ENCODE peak calls at places on chromosomes 12 and 14, in five cellular contexts. One of them, this sample, is unnamed.

GRCh38 chr12:58171914-58172313 is 230.5 kb downstream of the ATP23 start:
- DNase-seq in mesenchymal stem cell: no peak
- DNase-seq in MM.1S: no peak
- DNase-seq in endodermal cell: no peak
- DNase-seq in Peyer's patch: no peak
- DNase-seq in this sample: no peak

GRCh38 chr14:93655078-93655750 is 133.1 kb downstream of the PRIMA1 start:
- DNase-seq in Peyer's patch: no peak
- DNase-seq in MM.1S: peak; percentile 34
- DNase-seq in endodermal cell: peak; percentile 67
- DNase-seq in mesenchymal stem cell: peak; percentile 1
- DNase-seq in this sample: peak; percentile 37

GRCh38 chr12:98224584-98225221 is 290.7 kb upstream of the TMPO start:
- DNase-seq in Peyer's patch: no peak
- DNase-seq in endodermal cell: no peak
- DNase-seq in MM.1S: peak; percentile 84
- DNase-seq in mesenchymal stem cell: no peak
- DNase-seq in this sample: no peak

GRCh38 chr14:64966976-64967375 is 5.2 kb downstream of the RAB15 start:
- DNase-seq in Peyer's patch: no peak
- DNase-seq in MM.1S: no peak
- DNase-seq in mesenchymal stem cell: no peak
- DNase-seq in endodermal cell: no peak
- DNase-seq in this sample: no peak

GRCh38 chr14:36105401-36105800 is 71.1 kb downstream of the PTCSC3 start:
- DNase-seq in Peyer's patch: no peak
- DNase-seq in endodermal cell: peak; percentile 76
- DNase-seq in MM.1S: no peak
- DNase-seq in mesenchymal stem cell: peak; percentile 9
- DNase-seq in this sample: no peak

GRCh38 chr12:117141097-117141898 is 42.1 kb upstream of the TESC start:
- DNase-seq in mesenchymal stem cell: no peak
- DNase-seq in endodermal cell: no peak
- DNase-seq in Peyer's patch: no peak
- DNase-seq in MM.1S: no peak
- DNase-seq in this sample: no peak

GRCh38 chr12:123113038-123113437 is 37.9 kb downstream of the PITPNM2 start:
- DNase-seq in mesenchymal stem cell: no peak
- DNase-seq in endodermal cell: peak; percentile 47
- DNase-seq in Peyer's patch: no peak
- DNase-seq in MM.1S: no peak
- DNase-seq in this sample: no peak

GRCh38 chr12:4273651-4274395 is at the start of gene CCND2:
- DNase-seq in endodermal cell: peak; percentile 95
- DNase-seq in MM.1S: peak; percentile 91
- DNase-seq in Peyer's patch: peak; percentile 88
- DNase-seq in mesenchymal stem cell: peak; percentile 91
- DNase-seq in this sample: no peak

GRCh38 chr14:67853207-67853606 is 33.6 kb downstream of the RAD51B start:
- DNase-seq in Peyer's patch: no peak
- DNase-seq in MM.1S: no peak
- DNase-seq in mesenchymal stem cell: no peak
- DNase-seq in endodermal cell: no peak
- DNase-seq in this sample: no peak

GRCh38 chr12:100842156-100842555 is 47.6 kb downstream of the ANO4 start:
- DNase-seq in mesenchymal stem cell: no peak
- DNase-seq in Peyer's patch: no peak
- DNase-seq in endodermal cell: no peak
- DNase-seq in MM.1S: no peak
- DNase-seq in this sample: peak; percentile 51

GRCh38 chr12:100442403-100442802 is 31.3 kb upstream of the NR1H4 start:
- DNase-seq in mesenchymal stem cell: no peak
- DNase-seq in endodermal cell: no peak
- DNase-seq in MM.1S: no peak
- DNase-seq in Peyer's patch: no peak
- DNase-seq in this sample: no peak

GRCh38 chr14:71686677-71687076 is 245.6 kb upstream of the RGS6 start:
- DNase-seq in endodermal cell: no peak
- DNase-seq in mesenchymal stem cell: peak; percentile 40
- DNase-seq in MM.1S: no peak
- DNase-seq in Peyer's patch: no peak
- DNase-seq in this sample: no peak

GRCh38 chr12:2284857-2285256 is 232.1 kb downstream of the CACNA1C start:
- DNase-seq in Peyer's patch: peak; percentile 83
- DNase-seq in mesenchymal stem cell: peak; percentile 72
- DNase-seq in MM.1S: peak; percentile 38
- DNase-seq in endodermal cell: peak; percentile 99
- DNase-seq in this sample: peak; percentile 31

GRCh38 chr12:110004598-110004997 is 5.4 kb downstream of the ANKRD13A start:
- DNase-seq in endodermal cell: no peak
- DNase-seq in Peyer's patch: no peak
- DNase-seq in mesenchymal stem cell: no peak
- DNase-seq in MM.1S: peak; percentile 21
- DNase-seq in this sample: no peak

GRCh38 chr14:65502676-65503124 is 90.2 kb downstream of the FUT8 start:
- DNase-seq in Peyer's patch: no peak
- DNase-seq in MM.1S: no peak
- DNase-seq in mesenchymal stem cell: peak; percentile 26
- DNase-seq in endodermal cell: no peak
- DNase-seq in this sample: no peak

GRCh38 chr12:87975879-87976278 is 53.3 kb downstream of the C12orf50 start:
- DNase-seq in Peyer's patch: no peak
- DNase-seq in mesenchymal stem cell: no peak
- DNase-seq in endodermal cell: no peak
- DNase-seq in MM.1S: no peak
- DNase-seq in this sample: no peak

GRCh38 chr12:54360717-54361456 is 3.4 kb downstream of the GPR84 start:
- DNase-seq in endodermal cell: peak; percentile 99
- DNase-seq in MM.1S: peak; percentile 27
- DNase-seq in mesenchymal stem cell: peak; percentile 86
- DNase-seq in Peyer's patch: peak; percentile 83
- DNase-seq in this sample: peak; percentile 60

GRCh38 chr12:118150625-118151024 is 14.7 kb downstream of the PEBP1 start:
- DNase-seq in MM.1S: no peak
- DNase-seq in mesenchymal stem cell: no peak
- DNase-seq in endodermal cell: no peak
- DNase-seq in Peyer's patch: no peak
- DNase-seq in this sample: no peak

GRCh38 chr14:91918159-91918883 is 29.2 kb downstream of the FBLN5 start:
- DNase-seq in Peyer's patch: no peak
- DNase-seq in MM.1S: no peak
- DNase-seq in mesenchymal stem cell: peak; percentile 21
- DNase-seq in endodermal cell: no peak
- DNase-seq in this sample: no peak

GRCh38 chr14:92792885-92793284 is 1.2 kb upstream of the GOLGA5 start:
- DNase-seq in Peyer's patch: no peak
- DNase-seq in endodermal cell: no peak
- DNase-seq in MM.1S: no peak
- DNase-seq in mesenchymal stem cell: no peak
- DNase-seq in this sample: no peak

GRCh38 chr14:68544150-68544892 is 248.5 kb downstream of the ZFP36L1 start:
- DNase-seq in MM.1S: no peak
- DNase-seq in mesenchymal stem cell: peak; percentile 94
- DNase-seq in Peyer's patch: no peak
- DNase-seq in endodermal cell: no peak
- DNase-seq in this sample: no peak

GRCh38 chr12:70985850-70986249 is 65.3 kb upstream of the PTPRR start:
- DNase-seq in Peyer's patch: no peak
- DNase-seq in mesenchymal stem cell: no peak
- DNase-seq in endodermal cell: no peak
- DNase-seq in MM.1S: no peak
- DNase-seq in this sample: no peak

GRCh38 chr14:94571395-94571794 is 9.8 kb upstream of the SERPINA5 start:
- DNase-seq in MM.1S: no peak
- DNase-seq in mesenchymal stem cell: no peak
- DNase-seq in Peyer's patch: no peak
- DNase-seq in endodermal cell: no peak
- DNase-seq in this sample: no peak

GRCh38 chr14:69994002-69994401 is 114.8 kb downstream of the SMOC1 start:
- DNase-seq in mesenchymal stem cell: no peak
- DNase-seq in Peyer's patch: no peak
- DNase-seq in endodermal cell: no peak
- DNase-seq in MM.1S: no peak
- DNase-seq in this sample: no peak

GRCh38 chr12:123233505-123234299 is 466 bp downstream of the MTRFR start:
- DNase-seq in MM.1S: no peak
- DNase-seq in Peyer's patch: no peak
- DNase-seq in endodermal cell: no peak
- DNase-seq in mesenchymal stem cell: no peak
- DNase-seq in this sample: no peak

GRCh38 chr12:42586268-42586667 is 3.3 kb downstream of the PRICKLE1 start:
- DNase-seq in Peyer's patch: no peak
- DNase-seq in mesenchymal stem cell: no peak
- DNase-seq in endodermal cell: no peak
- DNase-seq in MM.1S: no peak
- DNase-seq in this sample: no peak

GRCh38 chr14:83799230-83799629 is 1730.7 kb upstream of the FLRT2 start:
- DNase-seq in endodermal cell: no peak
- DNase-seq in mesenchymal stem cell: no peak
- DNase-seq in MM.1S: no peak
- DNase-seq in Peyer's patch: no peak
- DNase-seq in this sample: no peak

GRCh38 chr14:58794993-58795762 is 157.4 kb downstream of the DACT1 start:
- DNase-seq in endodermal cell: no peak
- DNase-seq in Peyer's patch: no peak
- DNase-seq in MM.1S: no peak
- DNase-seq in mesenchymal stem cell: no peak
- DNase-seq in this sample: no peak

GRCh38 chr12:107748472-107748871 is 12.5 kb downstream of the PRDM4 start:
- DNase-seq in MM.1S: no peak
- DNase-seq in mesenchymal stem cell: peak; percentile 80
- DNase-seq in Peyer's patch: no peak
- DNase-seq in endodermal cell: no peak
- DNase-seq in this sample: no peak

GRCh38 chr14:75391953-75392352 is 35.9 kb upstream of the JDP2 start:
- DNase-seq in endodermal cell: no peak
- DNase-seq in MM.1S: no peak
- DNase-seq in Peyer's patch: no peak
- DNase-seq in mesenchymal stem cell: no peak
- DNase-seq in this sample: no peak

GRCh38 chr14:89576960-89577359 is 159.9 kb upstream of the FOXN3 start:
- DNase-seq in endodermal cell: peak; percentile 78
- DNase-seq in mesenchymal stem cell: no peak
- DNase-seq in Peyer's patch: no peak
- DNase-seq in MM.1S: no peak
- DNase-seq in this sample: no peak

GRCh38 chr14:99260116-99260515 is 11.9 kb downstream of the BCL11B start:
- DNase-seq in Peyer's patch: no peak
- DNase-seq in MM.1S: no peak
- DNase-seq in mesenchymal stem cell: no peak
- DNase-seq in endodermal cell: no peak
- DNase-seq in this sample: no peak

GRCh38 chr12:102419094-102419764 is 61.1 kb downstream of the IGF1 start:
- DNase-seq in MM.1S: no peak
- DNase-seq in mesenchymal stem cell: no peak
- DNase-seq in Peyer's patch: no peak
- DNase-seq in endodermal cell: no peak
- DNase-seq in this sample: no peak

GRCh38 chr14:96106891-96107290 is 67.7 kb downstream of the C14orf132 start:
- DNase-seq in mesenchymal stem cell: no peak
- DNase-seq in endodermal cell: no peak
- DNase-seq in MM.1S: no peak
- DNase-seq in Peyer's patch: peak; percentile 27
- DNase-seq in this sample: no peak
- H3K4me3 ChIP-seq in mesenchymal stem cell: no peak overlapping the region
- H3K4me3 ChIP-seq in endodermal cell: no peak overlapping the region
- H3K4me3 ChIP-seq in MM.1S: no peak overlapping the region
- H3K4me3 ChIP-seq in Peyer's patch: no peak overlapping the region
- H3K4me3 ChIP-seq in this sample: no peak overlapping the region

DNA sequence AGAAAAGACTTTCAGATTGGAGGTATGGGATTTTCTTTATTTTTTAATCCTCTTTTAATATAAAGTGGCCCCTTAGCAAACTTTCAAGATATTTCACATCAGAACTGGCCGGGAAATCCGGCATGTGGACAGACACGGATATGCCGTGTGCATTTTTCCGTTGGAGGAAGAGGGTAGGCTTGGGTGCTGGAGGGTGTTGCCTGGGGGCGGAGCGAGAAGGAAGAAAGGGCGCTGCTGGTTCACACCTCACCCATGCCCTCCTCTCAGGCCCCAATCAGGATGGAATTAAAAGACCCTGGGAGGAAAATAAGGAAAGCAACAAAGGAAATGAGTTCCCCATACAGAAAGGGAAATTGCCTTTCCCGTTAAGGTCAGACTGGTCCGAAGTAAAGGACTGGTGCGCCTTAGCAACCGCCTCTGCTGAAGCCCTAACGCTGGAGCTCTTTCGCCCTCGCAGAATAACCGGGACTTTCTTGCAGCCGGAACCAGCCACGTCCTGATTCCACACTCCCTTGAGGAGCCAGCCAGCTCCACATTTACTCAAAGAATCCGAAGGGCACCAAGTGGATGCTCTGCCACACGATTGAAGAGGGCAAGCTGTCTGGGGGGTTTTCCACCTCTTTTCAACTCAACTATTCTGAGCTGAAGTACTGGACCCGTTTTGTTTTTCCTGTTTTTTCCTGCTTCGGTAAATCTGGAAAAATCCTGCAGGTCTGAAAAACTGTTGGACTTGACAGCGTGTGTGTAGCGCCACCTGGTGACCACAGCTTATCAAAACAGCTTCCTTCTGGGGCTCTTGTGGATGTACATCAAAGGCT is 37.8 kb upstream of the BCL2L14 start:
- DNase-seq in mesenchymal stem cell: peak; percentile 81
- DNase-seq in Peyer's patch: peak; percentile 77
- DNase-seq in MM.1S: peak; percentile 66
- DNase-seq in endodermal cell: peak; percentile 94
- DNase-seq in this sample: peak; percentile 86
- H3K4me3 ChIP-seq in mesenchymal stem cell: peak overlapping the region; percentile 78
- H3K4me3 ChIP-seq in Peyer's patch: peak overlapping the region; percentile 27
- H3K4me3 ChIP-seq in MM.1S: peak overlapping the region; percentile 30
- H3K4me3 ChIP-seq in endodermal cell: no peak overlapping the region
- H3K4me3 ChIP-seq in this sample: no peak overlapping the region

GRCh38 chr12:112406519-112407488 is 2.6 kb downstream of the RPL6 start:
- DNase-seq in endodermal cell: peak; percentile 43
- DNase-seq in mesenchymal stem cell: no peak
- DNase-seq in MM.1S: no peak
- DNase-seq in Peyer's patch: no peak
- DNase-seq in this sample: no peak

GRCh38 chr12:112408621-112409020 is 784 bp downstream of the RPL6 start:
- DNase-seq in Peyer's patch: no peak
- DNase-seq in endodermal cell: no peak
- DNase-seq in MM.1S: no peak
- DNase-seq in mesenchymal stem cell: peak; percentile 22
- DNase-seq in this sample: no peak

GRCh38 chr12:112413846-112414625 is 4.6 kb upstream of the RPL6 start:
- DNase-seq in Peyer's patch: no peak
- DNase-seq in MM.1S: no peak
- DNase-seq in mesenchymal stem cell: no peak
- DNase-seq in endodermal cell: no peak
- DNase-seq in this sample: no peak

GRCh38 chr12:112409064-112409905 is at the start of gene RPL6:
- DNase-seq in MM.1S: peak; percentile 89
- DNase-seq in Peyer's patch: peak; percentile 84
- DNase-seq in endodermal cell: peak; percentile 94
- DNase-seq in mesenchymal stem cell: peak; percentile 96
- DNase-seq in this sample: peak; percentile 95

GRCh38 chr12:112409906-112410244 is 470 bp upstream of the RPL6 start:
- DNase-seq in mesenchymal stem cell: no peak
- DNase-seq in Peyer's patch: no peak
- DNase-seq in MM.1S: no peak
- DNase-seq in endodermal cell: no peak
- DNase-seq in this sample: no peak
- H3K4me3 ChIP-seq in mesenchymal stem cell: peak overlapping the region; percentile 83
- H3K4me3 ChIP-seq in Peyer's patch: peak overlapping the region; percentile 76
- H3K4me3 ChIP-seq in MM.1S: no peak overlapping the region
- H3K4me3 ChIP-seq in endodermal cell: no peak overlapping the region
- H3K4me3 ChIP-seq in this sample: peak overlapping the region; percentile 63

GRCh38 chr14:60807247-60807646 is 72.7 kb downstream of the MNAT1 start:
- DNase-seq in endodermal cell: no peak
- DNase-seq in Peyer's patch: no peak
- DNase-seq in MM.1S: no peak
- DNase-seq in mesenchymal stem cell: no peak
- DNase-seq in this sample: no peak
- H3K4me3 ChIP-seq in endodermal cell: no peak overlapping the region
- H3K4me3 ChIP-seq in Peyer's patch: no peak overlapping the region
- H3K4me3 ChIP-seq in MM.1S: no peak overlapping the region
- H3K4me3 ChIP-seq in mesenchymal stem cell: no peak overlapping the region
- H3K4me3 ChIP-seq in this sample: no peak overlapping the region

This sample was measured in Jurkat, Clone E6-1.